ENCODE peak calls at places on chromosome 5, in eight cellular contexts. One of them, this sample, is unnamed.

GRCh38 chr5:95686661-95687060 is 3.9 kb upstream of the SPATA9 start:
- ATAC-seq in CD8-positive, alpha-beta T cell: no peak
- ATAC-seq in K562: no peak
- ATAC-seq in Panc1: no peak
- ATAC-seq in mucosa of descending colon: no peak
- ATAC-seq in left cardiac atrium: no peak
- ATAC-seq in activated naive CD8-positive, alpha-beta T cell treated with anti-CD3 and anti-CD28 coated beads, Interleukin-2, amount 50 U/mL, for 24 hours: no peak
- ATAC-seq in WTC11: no peak
- ATAC-seq in this sample: peak; percentile 30

GRCh38 chr5:76720988-76721569 is 5.2 kb downstream of the F2R start:
- ATAC-seq in CD8-positive, alpha-beta T cell: no peak
- ATAC-seq in K562: no peak
- ATAC-seq in Panc1: no peak
- ATAC-seq in mucosa of descending colon: no peak
- ATAC-seq in left cardiac atrium: no peak
- ATAC-seq in activated naive CD8-positive, alpha-beta T cell treated with anti-CD3 and anti-CD28 coated beads, Interleukin-2, amount 50 U/mL, for 24 hours: no peak
- ATAC-seq in WTC11: no peak
- ATAC-seq in this sample: no peak

GRCh38 chr5:138753794-138754698 is 821 bp downstream of the CTNNA1 start:
- ATAC-seq in CD8-positive, alpha-beta T cell: no peak
- ATAC-seq in K562: peak; percentile 59
- ATAC-seq in Panc1: peak; percentile 49
- ATAC-seq in mucosa of descending colon: peak; percentile 75
- ATAC-seq in left cardiac atrium: peak; percentile 74
- ATAC-seq in activated naive CD8-positive, alpha-beta T cell treated with anti-CD3 and anti-CD28 coated beads, Interleukin-2, amount 50 U/mL, for 24 hours: peak; percentile 38
- ATAC-seq in WTC11: peak; percentile 9
- ATAC-seq in this sample: peak; percentile 69

GRCh38 chr5:8114597-8115266 is 245.8 kb downstream of the MTRR start:
- ATAC-seq in CD8-positive, alpha-beta T cell: no peak
- ATAC-seq in K562: peak; percentile 51
- ATAC-seq in Panc1: no peak
- ATAC-seq in mucosa of descending colon: peak; percentile 86
- ATAC-seq in left cardiac atrium: no peak
- ATAC-seq in activated naive CD8-positive, alpha-beta T cell treated with anti-CD3 and anti-CD28 coated beads, Interleukin-2, amount 50 U/mL, for 24 hours: no peak
- ATAC-seq in WTC11: peak; percentile 98
- ATAC-seq in this sample: no peak

GRCh38 chr5:150175536-150175935 is 9.0 kb downstream of the CDX1 start:
- ATAC-seq in CD8-positive, alpha-beta T cell: no peak
- ATAC-seq in K562: peak; percentile 96
- ATAC-seq in Panc1: peak; percentile 59
- ATAC-seq in mucosa of descending colon: peak; percentile 7
- ATAC-seq in left cardiac atrium: no peak
- ATAC-seq in activated naive CD8-positive, alpha-beta T cell treated with anti-CD3 and anti-CD28 coated beads, Interleukin-2, amount 50 U/mL, for 24 hours: no peak
- ATAC-seq in WTC11: peak; percentile 97
- ATAC-seq in this sample: peak; percentile 95

GRCh38 chr5:123476696-123477095 is 35.3 kb upstream of the CSNK1G3 start:
- ATAC-seq in CD8-positive, alpha-beta T cell: no peak
- ATAC-seq in K562: no peak
- ATAC-seq in Panc1: no peak
- ATAC-seq in mucosa of descending colon: no peak
- ATAC-seq in left cardiac atrium: no peak
- ATAC-seq in activated naive CD8-positive, alpha-beta T cell treated with anti-CD3 and anti-CD28 coated beads, Interleukin-2, amount 50 U/mL, for 24 hours: no peak
- ATAC-seq in WTC11: no peak
- ATAC-seq in this sample: no peak

GRCh38 chr5:125928663-125929062 is 494.5 kb upstream of the GRAMD2B start:
- ATAC-seq in CD8-positive, alpha-beta T cell: no peak
- ATAC-seq in K562: no peak
- ATAC-seq in Panc1: no peak
- ATAC-seq in mucosa of descending colon: no peak
- ATAC-seq in left cardiac atrium: no peak
- ATAC-seq in activated naive CD8-positive, alpha-beta T cell treated with anti-CD3 and anti-CD28 coated beads, Interleukin-2, amount 50 U/mL, for 24 hours: no peak
- ATAC-seq in WTC11: no peak
- ATAC-seq in this sample: no peak

GRCh38 chr5:100697970-100698369 is 162.8 kb downstream of the FAM174A start:
- ATAC-seq in CD8-positive, alpha-beta T cell: no peak
- ATAC-seq in K562: no peak
- ATAC-seq in Panc1: no peak
- ATAC-seq in mucosa of descending colon: no peak
- ATAC-seq in left cardiac atrium: no peak
- ATAC-seq in activated naive CD8-positive, alpha-beta T cell treated with anti-CD3 and anti-CD28 coated beads, Interleukin-2, amount 50 U/mL, for 24 hours: no peak
- ATAC-seq in WTC11: peak; percentile 50
- ATAC-seq in this sample: no peak

GRCh38 chr5:125612356-125613149 is 810.7 kb upstream of the GRAMD2B start:
- ATAC-seq in CD8-positive, alpha-beta T cell: no peak
- ATAC-seq in K562: no peak
- ATAC-seq in Panc1: no peak
- ATAC-seq in mucosa of descending colon: peak; percentile 61
- ATAC-seq in left cardiac atrium: no peak
- ATAC-seq in activated naive CD8-positive, alpha-beta T cell treated with anti-CD3 and anti-CD28 coated beads, Interleukin-2, amount 50 U/mL, for 24 hours: no peak
- ATAC-seq in WTC11: no peak
- ATAC-seq in this sample: peak; percentile 60

GRCh38 chr5:83927140-83927733 is 206.6 kb upstream of the HAPLN1 start:
- ATAC-seq in CD8-positive, alpha-beta T cell: no peak
- ATAC-seq in K562: peak; percentile 36
- ATAC-seq in Panc1: no peak
- ATAC-seq in mucosa of descending colon: peak; percentile 77
- ATAC-seq in left cardiac atrium: peak; percentile 44
- ATAC-seq in activated naive CD8-positive, alpha-beta T cell treated with anti-CD3 and anti-CD28 coated beads, Interleukin-2, amount 50 U/mL, for 24 hours: no peak
- ATAC-seq in WTC11: peak; percentile 86
- ATAC-seq in this sample: peak; percentile 11

GRCh38 chr5:16819522-16820167 is 116.4 kb downstream of the MYO10 start:
- ATAC-seq in CD8-positive, alpha-beta T cell: no peak
- ATAC-seq in K562: no peak
- ATAC-seq in Panc1: no peak
- ATAC-seq in mucosa of descending colon: no peak
- ATAC-seq in left cardiac atrium: no peak
- ATAC-seq in activated naive CD8-positive, alpha-beta T cell treated with anti-CD3 and anti-CD28 coated beads, Interleukin-2, amount 50 U/mL, for 24 hours: no peak
- ATAC-seq in WTC11: no peak
- ATAC-seq in this sample: peak; percentile 41

GRCh38 chr5:5544094-5544663 is 121.7 kb downstream of the ICE1 start:
- ATAC-seq in CD8-positive, alpha-beta T cell: no peak
- ATAC-seq in K562: no peak
- ATAC-seq in Panc1: no peak
- ATAC-seq in mucosa of descending colon: no peak
- ATAC-seq in left cardiac atrium: no peak
- ATAC-seq in activated naive CD8-positive, alpha-beta T cell treated with anti-CD3 and anti-CD28 coated beads, Interleukin-2, amount 50 U/mL, for 24 hours: no peak
- ATAC-seq in WTC11: no peak
- ATAC-seq in this sample: no peak

GRCh38 chr5:134037160-134037559 is 32.4 kb upstream of the VDAC1 start:
- ATAC-seq in CD8-positive, alpha-beta T cell: no peak
- ATAC-seq in K562: no peak
- ATAC-seq in Panc1: peak; percentile 49
- ATAC-seq in mucosa of descending colon: no peak
- ATAC-seq in left cardiac atrium: no peak
- ATAC-seq in activated naive CD8-positive, alpha-beta T cell treated with anti-CD3 and anti-CD28 coated beads, Interleukin-2, amount 50 U/mL, for 24 hours: no peak
- ATAC-seq in WTC11: no peak
- ATAC-seq in this sample: no peak

GRCh38 chr5:179438041-179438441 is 92.8 kb upstream of the ADAMTS2 start:
- ATAC-seq in CD8-positive, alpha-beta T cell: no peak
- ATAC-seq in K562: no peak
- ATAC-seq in Panc1: peak; percentile 47
- ATAC-seq in mucosa of descending colon: no peak
- ATAC-seq in left cardiac atrium: peak; percentile 63
- ATAC-seq in activated naive CD8-positive, alpha-beta T cell treated with anti-CD3 and anti-CD28 coated beads, Interleukin-2, amount 50 U/mL, for 24 hours: no peak
- ATAC-seq in WTC11: no peak
- ATAC-seq in this sample: peak; percentile 44

GRCh38 chr5:157530226-157530972 is 45.2 kb downstream of the ADAM19 start:
- ATAC-seq in CD8-positive, alpha-beta T cell: no peak
- ATAC-seq in K562: no peak
- ATAC-seq in Panc1: no peak
- ATAC-seq in mucosa of descending colon: no peak
- ATAC-seq in left cardiac atrium: no peak
- ATAC-seq in activated naive CD8-positive, alpha-beta T cell treated with anti-CD3 and anti-CD28 coated beads, Interleukin-2, amount 50 U/mL, for 24 hours: no peak
- ATAC-seq in WTC11: no peak
- ATAC-seq in this sample: no peak

GRCh38 chr5:116480894-116481510 is 93.6 kb downstream of the SEMA6A start:
- ATAC-seq in CD8-positive, alpha-beta T cell: no peak
- ATAC-seq in K562: no peak
- ATAC-seq in Panc1: no peak
- ATAC-seq in mucosa of descending colon: no peak
- ATAC-seq in left cardiac atrium: no peak
- ATAC-seq in activated naive CD8-positive, alpha-beta T cell treated with anti-CD3 and anti-CD28 coated beads, Interleukin-2, amount 50 U/mL, for 24 hours: no peak
- ATAC-seq in WTC11: peak; percentile 15
- ATAC-seq in this sample: no peak

GRCh38 chr5:69105996-69106906 is 12.4 kb downstream of the SLC30A5 start:
- ATAC-seq in CD8-positive, alpha-beta T cell: no peak
- ATAC-seq in K562: peak; percentile 79
- ATAC-seq in Panc1: peak; percentile 30
- ATAC-seq in mucosa of descending colon: peak; percentile 36
- ATAC-seq in left cardiac atrium: no peak
- ATAC-seq in activated naive CD8-positive, alpha-beta T cell treated with anti-CD3 and anti-CD28 coated beads, Interleukin-2, amount 50 U/mL, for 24 hours: no peak
- ATAC-seq in WTC11: no peak
- ATAC-seq in this sample: no peak

GRCh38 chr5:142545653-142546322 is 140.1 kb downstream of the FGF1 start:
- ATAC-seq in CD8-positive, alpha-beta T cell: no peak
- ATAC-seq in K562: no peak
- ATAC-seq in Panc1: no peak
- ATAC-seq in mucosa of descending colon: no peak
- ATAC-seq in left cardiac atrium: no peak
- ATAC-seq in activated naive CD8-positive, alpha-beta T cell treated with anti-CD3 and anti-CD28 coated beads, Interleukin-2, amount 50 U/mL, for 24 hours: no peak
- ATAC-seq in WTC11: no peak
- ATAC-seq in this sample: no peak

GRCh38 chr5:135493406-135494180 is 41.4 kb upstream of the TIFAB start:
- ATAC-seq in CD8-positive, alpha-beta T cell: no peak
- ATAC-seq in K562: no peak
- ATAC-seq in Panc1: no peak
- ATAC-seq in mucosa of descending colon: no peak
- ATAC-seq in left cardiac atrium: peak; percentile 51
- ATAC-seq in activated naive CD8-positive, alpha-beta T cell treated with anti-CD3 and anti-CD28 coated beads, Interleukin-2, amount 50 U/mL, for 24 hours: no peak
- ATAC-seq in WTC11: no peak
- ATAC-seq in this sample: peak; percentile 69

GRCh38 chr5:80919678-80920196 is 40.4 kb upstream of the RASGRF2 start:
- ATAC-seq in CD8-positive, alpha-beta T cell: no peak
- ATAC-seq in K562: no peak
- ATAC-seq in Panc1: no peak
- ATAC-seq in mucosa of descending colon: no peak
- ATAC-seq in left cardiac atrium: no peak
- ATAC-seq in activated naive CD8-positive, alpha-beta T cell treated with anti-CD3 and anti-CD28 coated beads, Interleukin-2, amount 50 U/mL, for 24 hours: no peak
- ATAC-seq in WTC11: no peak
- ATAC-seq in this sample: no peak